ENCODE peak calls at places on chromosomes 5 and 9, in eight cellular contexts. T is B cell, G is astrocyte of the cerebellum, F is mammary epithelial cell, I is HL-60, Y is choroid plexus epithelial cell, C is AG04450, N is AG10803. W is an unnamed sample.

GRCh38 chr5:172274951-172275753 is 8.4 kb downstream of the UBTD2 start:
- DNase-seq in T (peak; percentile 60), G (no peak), F (peak; percentile 78), I (no peak), Y (peak; percentile 93), C (no peak), N (no peak), W (no peak)

GRCh38 chr5:96254980-96255681 is 177.9 kb downstream of the PCSK1 start:
- DNase-seq in T (no peak), G (peak; percentile 87), F (peak; percentile 61), I (no peak), Y (peak; percentile 84), C (peak; percentile 89), N (peak; percentile 99), W (no peak)

GRCh38 chr5:96641368-96641767 is 20.8 kb upstream of the CAST start:
- DNase-seq in T (no peak), G (no peak), F (no peak), I (no peak), Y (peak; percentile 31), C (no peak), N (no peak), W (no peak)

GRCh38 chr9:17907780-17908513 is 329.1 kb downstream of the SH3GL2 start:
- DNase-seq in T (no peak), G (no peak), F (no peak), I (no peak), Y (no peak), C (no peak), N (no peak), W (no peak)

GRCh38 chr9:91549177-91549576 is 125.5 kb upstream of the NFIL3 start:
- DNase-seq in T (no peak), G (no peak), F (no peak), I (no peak), Y (no peak), C (no peak), N (no peak), W (no peak)

GRCh38 chr9:111078391-111079038 is 40.2 kb upstream of the LPAR1 start:
- DNase-seq in T (no peak), G (no peak), F (no peak), I (no peak), Y (peak; percentile 60), C (no peak), N (no peak), W (no peak)

GRCh38 chr5:138276402-138277054 is 2.1 kb upstream of the GFRA3 start:
- DNase-seq in T (no peak), G (no peak), F (no peak), I (no peak), Y (no peak), C (no peak), N (no peak), W (peak; percentile 11)

GRCh38 chr5:93189707-93190120 is 391.3 kb downstream of the NR2F1-AS1 start:
- DNase-seq in T (no peak), G (peak; percentile 68), F (peak; percentile 98), I (no peak), Y (peak; percentile 87), C (peak; percentile 82), N (peak; percentile 86), W (no peak)

GRCh38 chr9:87518702-87519335 is 21.2 kb downstream of the DAPK1 start:
- DNase-seq in T (no peak), G (no peak), F (no peak), I (peak; percentile 61), Y (peak; percentile 64), C (no peak), N (no peak), W (no peak)

GRCh38 chr5:150428106-150428876 is 15.6 kb upstream of the CD74 start:
- DNase-seq in T (no peak), G (no peak), F (no peak), I (no peak), Y (peak; percentile 91), C (no peak), N (no peak), W (peak; percentile 24)

GRCh38 chr5:67181648-67182218 is 14.9 kb downstream of the CD180 start:
- DNase-seq in T (no peak), G (no peak), F (no peak), I (no peak), Y (peak; percentile 16), C (no peak), N (no peak), W (no peak)

GRCh38 chr5:149697001-149697400 is 33.1 kb upstream of the PPARGC1B start:
- DNase-seq in T (no peak), G (no peak), F (peak; percentile 64), I (no peak), Y (peak; percentile 57), C (no peak), N (peak; percentile 6), W (no peak)

GRCh38 chr9:111067472-111067871 is 29.2 kb upstream of the LPAR1 start:
- DNase-seq in T (no peak), G (no peak), F (no peak), I (no peak), Y (peak; percentile 34), C (no peak), N (peak; percentile 34), W (no peak)

GRCh38 chr9:121455527-121456239 is 44.0 kb downstream of the GGTA1 start:
- DNase-seq in T (no peak), G (no peak), F (no peak), I (no peak), Y (no peak), C (no peak), N (no peak), W (no peak)

GRCh38 chr9:14768561-14769234 is 46.2 kb upstream of the CER1 start:
- DNase-seq in T (peak; percentile 50), G (peak; percentile 59), F (peak; percentile 36), I (no peak), Y (peak; percentile 77), C (peak; percentile 21), N (peak; percentile 60), W (peak; percentile 30)

DNA sequence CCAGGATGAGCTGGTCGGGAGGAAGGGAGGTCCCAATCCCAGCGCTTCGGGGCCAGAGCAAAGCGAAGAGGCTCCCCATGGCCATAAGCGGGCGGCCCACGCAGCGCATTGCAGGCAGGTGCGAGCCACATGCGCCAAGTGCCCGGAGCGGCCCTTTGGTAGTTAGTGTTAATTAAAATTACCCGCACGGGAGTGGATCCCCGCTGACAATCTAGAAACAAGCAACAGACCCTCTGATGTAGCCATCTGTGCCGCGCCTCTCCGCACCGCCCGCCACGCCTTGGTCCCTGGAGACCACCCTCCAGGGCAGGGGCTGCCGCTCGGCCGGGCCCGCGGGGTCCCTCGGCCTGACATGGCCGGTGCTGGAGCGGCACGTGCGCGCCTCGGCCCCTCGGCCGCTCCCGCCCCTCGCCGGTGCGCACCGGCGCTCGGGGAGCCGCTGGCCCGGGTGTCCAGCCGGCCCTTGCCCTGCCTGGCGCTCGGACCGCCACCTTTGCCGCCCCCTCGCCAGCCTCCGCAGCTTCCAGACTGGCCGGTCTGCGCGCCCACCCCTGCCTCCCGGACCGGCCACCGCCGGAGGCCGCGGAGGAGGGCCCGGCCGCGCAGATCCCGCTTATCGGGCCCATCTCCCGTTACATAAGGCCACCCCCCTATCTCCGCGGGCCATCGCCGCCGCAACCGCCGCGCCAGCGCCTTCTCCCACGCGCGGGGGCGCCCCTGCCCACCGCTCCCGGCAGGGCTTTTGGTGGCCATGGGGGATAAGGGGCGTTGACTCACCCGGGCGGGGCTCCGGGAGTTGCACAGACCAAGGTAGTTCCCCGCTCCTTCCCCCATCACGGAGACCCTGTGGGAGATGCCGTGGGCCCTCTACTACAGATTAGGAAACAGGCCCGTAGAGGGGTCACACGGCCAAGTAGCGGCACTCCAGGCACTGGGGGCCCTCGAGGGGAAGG is 1.9 kb upstream of the IL13 start:
- DNase-seq in T (peak; percentile 29), G (no peak), F (no peak), I (no peak), Y (no peak), C (no peak), N (peak; percentile 10), W (peak; percentile 30)
- TF ChIP-seq CTCF in T (no peak), G (peak; percentile 14), F (peak; percentile 6), I (no peak), Y (no peak), C (no peak), N (no peak), W (peak; percentile 12)

GRCh38 chr5:123122273-123122672 is 33.2 kb downstream of the PRDM6 start:
- DNase-seq in T (no peak), G (no peak), F (no peak), I (no peak), Y (no peak), C (no peak), N (no peak), W (no peak)

GRCh38 chr5:123119334-123119986 is 30.4 kb downstream of the PRDM6 start:
- DNase-seq in T (no peak), G (no peak), F (no peak), I (no peak), Y (peak; percentile 74), C (no peak), N (peak; percentile 63), W (peak; percentile 29)

GRCh38 chr5:123117989-123118388 is 28.9 kb downstream of the PRDM6 start:
- DNase-seq in T (no peak), G (no peak), F (no peak), I (no peak), Y (no peak), C (no peak), N (no peak), W (no peak)

GRCh38 chr5:123116757-123117156 is 27.7 kb downstream of the PRDM6 start:
- DNase-seq in T (no peak), G (no peak), F (no peak), I (no peak), Y (no peak), C (no peak), N (peak; percentile 36), W (no peak)

DNA sequence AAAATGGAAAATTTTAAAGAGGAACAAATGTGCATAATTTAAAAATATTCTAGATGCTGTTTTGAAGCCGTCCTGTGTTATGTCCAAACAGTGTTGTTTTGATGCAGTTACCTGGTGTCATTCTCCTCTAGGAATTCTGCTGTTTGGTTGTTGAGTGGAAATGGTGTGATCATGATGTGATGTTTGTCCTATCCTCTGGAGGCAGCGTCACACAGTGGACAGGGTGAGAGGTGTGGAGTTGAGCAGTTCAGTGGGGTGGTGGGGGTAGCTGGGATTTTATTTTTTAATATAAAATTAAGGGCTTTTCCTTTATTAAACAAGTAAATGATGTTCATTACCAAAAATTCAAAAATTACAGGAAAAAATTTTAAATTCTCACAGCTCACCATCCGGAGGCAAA is 31.2 kb downstream of the PRDM6 start:
- DNase-seq in T (no peak), G (no peak), F (no peak), I (no peak), Y (peak; percentile 14), C (no peak), N (no peak), W (peak; percentile 25)
- TF ChIP-seq CTCF in T (no peak), G (peak; percentile 51), F (peak; percentile 39), I (no peak), Y (peak; percentile 32), C (peak; percentile 31), N (peak; percentile 35), W (peak; percentile 63)

GRCh38 chr9:72351538-72352453 is 13.2 kb downstream of the ZFAND5 start:
- DNase-seq in T (no peak), G (no peak), F (peak; percentile 80), I (no peak), Y (peak; percentile 39), C (no peak), N (no peak), W (no peak)
- TF ChIP-seq CTCF in T (no peak), G (no peak), F (no peak), I (no peak), Y (no peak), C (no peak), N (no peak), W (no peak)

DNA sequence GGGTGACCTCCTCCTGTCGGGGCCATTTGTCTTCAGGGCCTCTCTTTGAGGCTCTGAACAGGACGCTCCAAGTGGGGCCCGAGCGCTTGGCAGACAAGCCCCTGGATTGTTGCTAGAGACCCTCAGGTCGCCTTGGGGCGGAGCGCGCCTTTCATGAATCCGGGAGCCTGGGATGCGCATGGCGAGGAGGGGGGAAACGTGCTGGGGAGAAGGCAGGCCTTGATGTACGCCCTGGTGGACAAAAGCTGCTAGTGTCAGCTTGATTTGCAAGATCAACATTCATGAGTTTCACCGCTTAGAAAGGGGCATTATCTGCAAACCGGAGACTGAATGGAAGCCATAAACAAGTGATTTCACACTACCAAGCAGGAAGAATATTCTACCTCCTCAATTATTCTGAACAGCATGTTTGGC is 226.3 kb downstream of the SMARCA2 start:
- DNase-seq in T (no peak), G (peak; percentile 81), F (no peak), I (no peak), Y (peak; percentile 97), C (peak; percentile 75), N (peak; percentile 78), W (peak; percentile 25)
- TF ChIP-seq CTCF in T (peak; percentile 24), G (peak; percentile 54), F (peak; percentile 21), I (no peak), Y (peak; percentile 71), C (peak; percentile 55), N (peak; percentile 44), W (peak; percentile 19)

W was measured in WERI-Rb-1.